ENCODE peak calls at places on chromosomes 12 and 14, in five cellular contexts. One of them, this sample, is unnamed. For H3K36me3, the result is how much of the 10 kb centered on the place peaks cover.

GRCh38 chr12:8687846-8688601 is 9.8 kb upstream of the RIMKLB start:
- DNase-seq in body of pancreas: peak
- DNase-seq in heart right ventricle: no peak
- DNase-seq in tibial nerve: peak
- DNase-seq in astrocyte: peak
- DNase-seq in this sample: peak

GRCh38 chr14:76408877-76409276 is 32.9 kb downstream of the ESRRB start:
- DNase-seq in body of pancreas: no peak
- DNase-seq in heart right ventricle: no peak
- DNase-seq in tibial nerve: no peak
- DNase-seq in astrocyte: no peak
- DNase-seq in this sample: no peak

GRCh38 chr14:56081139-56081538 is 37.1 kb upstream of the PELI2 start:
- DNase-seq in body of pancreas: no peak
- DNase-seq in heart right ventricle: no peak
- DNase-seq in tibial nerve: no peak
- DNase-seq in astrocyte: no peak
- DNase-seq in this sample: no peak

GRCh38 chr14:105737504-105738246 is 211.3 kb downstream of the TMEM121 start:
- DNase-seq in body of pancreas: no peak
- DNase-seq in heart right ventricle: no peak
- DNase-seq in tibial nerve: no peak
- DNase-seq in astrocyte: no peak
- DNase-seq in this sample: no peak

GRCh38 chr14:64928239-64929002 is 14.1 kb downstream of the GPX2 start:
- DNase-seq in body of pancreas: no peak
- DNase-seq in heart right ventricle: no peak
- DNase-seq in tibial nerve: no peak
- DNase-seq in astrocyte: no peak
- DNase-seq in this sample: no peak

GRCh38 chr12:80837342-80837978 is 100.3 kb downstream of the LIN7A start:
- DNase-seq in body of pancreas: peak
- DNase-seq in heart right ventricle: no peak
- DNase-seq in tibial nerve: peak
- DNase-seq in astrocyte: peak
- DNase-seq in this sample: peak

GRCh38 chr14:95320076-95320895 is 578 bp upstream of the CLMN start:
- DNase-seq in body of pancreas: no peak
- DNase-seq in heart right ventricle: peak
- DNase-seq in tibial nerve: no peak
- DNase-seq in astrocyte: no peak
- DNase-seq in this sample: no peak

GRCh38 chr12:89791286-89791685 is 82.6 kb upstream of the ATP2B1 start:
- DNase-seq in body of pancreas: no peak
- DNase-seq in heart right ventricle: no peak
- DNase-seq in tibial nerve: no peak
- DNase-seq in astrocyte: no peak
- DNase-seq in this sample: no peak

GRCh38 chr12:132227782-132228417 is 83.6 kb downstream of the NOC4L start:
- DNase-seq in body of pancreas: no peak
- DNase-seq in heart right ventricle: no peak
- DNase-seq in tibial nerve: no peak
- DNase-seq in astrocyte: no peak
- DNase-seq in this sample: no peak

GRCh38 chr14:51652168-51653095 is 722 bp downstream of the FRMD6 start:
- DNase-seq in body of pancreas: peak
- DNase-seq in heart right ventricle: peak
- DNase-seq in tibial nerve: peak
- DNase-seq in astrocyte: no peak
- DNase-seq in this sample: peak

GRCh38 chr12:90074086-90074485 is 365.4 kb upstream of the ATP2B1 start:
- DNase-seq in body of pancreas: no peak
- DNase-seq in heart right ventricle: no peak
- DNase-seq in tibial nerve: no peak
- DNase-seq in astrocyte: no peak
- DNase-seq in this sample: no peak

GRCh38 chr14:68392393-68393085 is 400.3 kb downstream of the ZFP36L1 start:
- DNase-seq in body of pancreas: peak
- DNase-seq in heart right ventricle: peak
- DNase-seq in tibial nerve: peak
- DNase-seq in astrocyte: no peak
- DNase-seq in this sample: no peak

GRCh38 chr12:29944269-29945000 is 160.7 kb upstream of the TMTC1 start:
- DNase-seq in body of pancreas: no peak
- DNase-seq in heart right ventricle: no peak
- DNase-seq in tibial nerve: no peak
- DNase-seq in astrocyte: no peak
- DNase-seq in this sample: no peak

GRCh38 chr14:92690171-92691011 is 58.0 kb downstream of the LGMN start:
- DNase-seq in body of pancreas: peak
- DNase-seq in heart right ventricle: no peak
- DNase-seq in tibial nerve: peak
- DNase-seq in astrocyte: peak
- DNase-seq in this sample: peak

GRCh38 chr12:95621725-95622124 is 70.4 kb upstream of the USP44 start:
- DNase-seq in body of pancreas: no peak
- DNase-seq in heart right ventricle: no peak
- DNase-seq in tibial nerve: no peak
- DNase-seq in astrocyte: no peak
- DNase-seq in this sample: no peak

GRCh38 chr14:20489093-20489994 is 16.0 kb upstream of the RNASE10 start:
- DNase-seq in body of pancreas: no peak
- DNase-seq in heart right ventricle: no peak
- DNase-seq in tibial nerve: no peak
- DNase-seq in astrocyte: no peak
- DNase-seq in this sample: no peak

GRCh38 chr14:32078794-32079663 is 1.9 kb downstream of the ARHGAP5 start:
- DNase-seq in body of pancreas: no peak
- DNase-seq in heart right ventricle: no peak
- DNase-seq in tibial nerve: no peak
- DNase-seq in astrocyte: peak
- DNase-seq in this sample: no peak

GRCh38 chr14:45150386-45150890 is 14.7 kb downstream of the FANCM start:
- DNase-seq in body of pancreas: no peak
- DNase-seq in heart right ventricle: no peak
- DNase-seq in tibial nerve: no peak
- DNase-seq in astrocyte: no peak
- DNase-seq in this sample: no peak

GRCh38 chr14:92225731-92226130 is 97.2 kb upstream of the SLC24A4 start:
- DNase-seq in body of pancreas: no peak
- DNase-seq in heart right ventricle: no peak
- DNase-seq in tibial nerve: no peak
- DNase-seq in astrocyte: no peak
- DNase-seq in this sample: no peak

GRCh38 chr14:25833341-25834121 is 764.3 kb downstream of the NOVA1 start:
- DNase-seq in body of pancreas: peak
- DNase-seq in heart right ventricle: no peak
- DNase-seq in tibial nerve: no peak
- DNase-seq in astrocyte: peak
- DNase-seq in this sample: peak

GRCh38 chr12:109491671-109492070 is 14.2 kb downstream of the UBE3B start:
- DNase-seq in body of pancreas: no peak
- DNase-seq in heart right ventricle: no peak
- DNase-seq in tibial nerve: no peak
- DNase-seq in astrocyte: no peak
- DNase-seq in this sample: no peak

GRCh38 chr12:77388611-77389265 is 323.4 kb upstream of the E2F7 start:
- DNase-seq in body of pancreas: no peak
- DNase-seq in heart right ventricle: no peak
- DNase-seq in tibial nerve: no peak
- DNase-seq in astrocyte: peak
- DNase-seq in this sample: no peak

GRCh38 chr12:123532021-123532420 is 1.5 kb downstream of the RILPL1 start:
- DNase-seq in body of pancreas: peak
- DNase-seq in heart right ventricle: no peak
- DNase-seq in tibial nerve: no peak
- DNase-seq in astrocyte: peak
- DNase-seq in this sample: peak

GRCh38 chr14:101194356-101195308 is 291.1 kb upstream of the RTL1 start:
- DNase-seq in body of pancreas: no peak
- DNase-seq in heart right ventricle: no peak
- DNase-seq in tibial nerve: no peak
- DNase-seq in astrocyte: no peak
- DNase-seq in this sample: no peak

GRCh38 chr14:64758711-64759554 is 54.7 kb downstream of the PLEKHG3 start:
- DNase-seq in body of pancreas: peak
- DNase-seq in heart right ventricle: no peak
- DNase-seq in tibial nerve: no peak
- DNase-seq in astrocyte: peak
- DNase-seq in this sample: peak

GRCh38 chr12:113077859-113078256 is 21.3 kb downstream of the DTX1 start:
- DNase-seq in body of pancreas: no peak
- DNase-seq in heart right ventricle: no peak
- DNase-seq in tibial nerve: no peak
- DNase-seq in astrocyte: no peak
- DNase-seq in this sample: no peak
- H3K4me3 ChIP-seq in body of pancreas: no peak
- H3K4me3 ChIP-seq in heart right ventricle: no peak
- H3K4me3 ChIP-seq in tibial nerve: no peak
- H3K4me3 ChIP-seq in astrocyte: no peak
- H3K4me3 ChIP-seq in this sample: no peak

DNA sequence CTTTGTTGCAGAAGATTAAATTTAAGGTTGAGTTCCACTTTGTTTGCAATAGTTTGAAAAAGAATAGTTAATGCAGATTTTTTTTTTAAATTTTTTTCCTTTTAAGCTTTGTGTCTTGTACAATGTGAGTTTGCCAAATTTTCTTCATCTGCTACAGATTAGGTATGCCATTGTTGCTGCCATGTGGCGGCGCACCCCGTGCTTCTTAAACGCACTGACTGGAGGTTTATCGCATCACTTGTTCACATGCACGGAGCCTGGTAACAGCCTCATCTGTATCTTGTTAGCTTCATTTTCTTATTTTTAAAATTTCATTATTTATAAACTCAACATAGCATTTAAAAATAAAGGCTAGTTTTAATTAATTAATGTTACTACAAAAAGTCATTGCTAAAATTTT is 43.5 kb downstream of the ETNK1 start:
- DNase-seq in body of pancreas: no peak
- DNase-seq in heart right ventricle: no peak
- DNase-seq in tibial nerve: no peak
- DNase-seq in astrocyte: no peak
- DNase-seq in this sample: no peak
- H3K36me3 ChIP-seq in body of pancreas: under half
- H3K36me3 ChIP-seq in heart right ventricle: under half
- H3K36me3 ChIP-seq in tibial nerve: under half
- H3K36me3 ChIP-seq in astrocyte: under half
- H3K36me3 ChIP-seq in this sample: under half

GRCh38 chr12:40691913-40692616 is at the start of gene CNTN1:
- DNase-seq in body of pancreas: peak
- DNase-seq in heart right ventricle: no peak
- DNase-seq in tibial nerve: peak
- DNase-seq in astrocyte: peak
- DNase-seq in this sample: peak
- H3K4me3 ChIP-seq in body of pancreas: no peak
- H3K4me3 ChIP-seq in heart right ventricle: peak
- H3K4me3 ChIP-seq in tibial nerve: peak
- H3K4me3 ChIP-seq in astrocyte: peak
- H3K4me3 ChIP-seq in this sample: peak

GRCh38 chr14:103127861-103128598 is 4.8 kb downstream of the TNFAIP2 start:
- DNase-seq in body of pancreas: no peak
- DNase-seq in heart right ventricle: no peak
- DNase-seq in tibial nerve: no peak
- DNase-seq in astrocyte: no peak
- DNase-seq in this sample: no peak
- H3K36me3 ChIP-seq in body of pancreas: under half
- H3K36me3 ChIP-seq in heart right ventricle: under half
- H3K36me3 ChIP-seq in tibial nerve: under half
- H3K36me3 ChIP-seq in astrocyte: under half
- H3K36me3 ChIP-seq in this sample: under half

GRCh38 chr14:37088816-37089215 is 83.6 kb downstream of the SLC25A21 start:
- DNase-seq in body of pancreas: no peak
- DNase-seq in heart right ventricle: no peak
- DNase-seq in tibial nerve: no peak
- DNase-seq in astrocyte: peak
- DNase-seq in this sample: no peak
- H3K4me3 ChIP-seq in body of pancreas: no peak
- H3K4me3 ChIP-seq in heart right ventricle: no peak
- H3K4me3 ChIP-seq in tibial nerve: no peak
- H3K4me3 ChIP-seq in astrocyte: no peak
- H3K4me3 ChIP-seq in this sample: no peak

DNA sequence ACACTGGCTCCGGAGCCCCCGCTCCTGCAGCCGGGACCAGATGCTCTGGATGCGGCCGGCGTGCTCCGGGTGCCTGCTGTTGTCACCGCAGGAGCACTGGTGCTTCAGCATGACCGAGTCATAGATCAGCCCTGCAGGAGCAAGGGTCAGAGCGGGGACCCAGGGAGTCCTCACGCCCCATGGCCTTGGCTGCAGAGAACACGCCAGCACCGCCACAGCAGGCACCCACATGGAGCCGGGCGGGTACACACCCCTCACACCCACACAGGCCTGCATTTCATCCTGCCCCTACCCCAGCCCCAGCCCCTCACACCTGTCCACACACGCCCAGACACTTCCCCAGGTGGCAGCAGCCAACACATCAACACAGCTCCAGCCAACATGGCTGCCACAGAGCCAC is 18.8 kb downstream of the SLC48A1 start:
- DNase-seq in body of pancreas: no peak
- DNase-seq in heart right ventricle: peak
- DNase-seq in tibial nerve: no peak
- DNase-seq in astrocyte: no peak
- DNase-seq in this sample: no peak
- H3K36me3 ChIP-seq in body of pancreas: under half
- H3K36me3 ChIP-seq in heart right ventricle: under half
- H3K36me3 ChIP-seq in tibial nerve: half or more
- H3K36me3 ChIP-seq in astrocyte: under half
- H3K36me3 ChIP-seq in this sample: half or more

GRCh38 chr12:13135336-13136178 is 32.1 kb upstream of the GSG1 start:
- DNase-seq in body of pancreas: peak
- DNase-seq in heart right ventricle: no peak
- DNase-seq in tibial nerve: no peak
- DNase-seq in astrocyte: peak
- DNase-seq in this sample: peak
- H3K4me3 ChIP-seq in body of pancreas: no peak
- H3K4me3 ChIP-seq in heart right ventricle: no peak
- H3K4me3 ChIP-seq in tibial nerve: no peak
- H3K4me3 ChIP-seq in astrocyte: peak
- H3K4me3 ChIP-seq in this sample: peak